ENCODE peak calls at places on chromosomes 3 and 15, in five cellular contexts. One of them, this sample, is unnamed.
A peak's percentile ranks its signal among the peaks of the same experiment; 100 is the strongest.

GRCh38 chr3:188362405-188362831 is 208.5 kb downstream of the LPP start:
- DNase-seq in H1: no peak
- DNase-seq in WTC11: no peak
- DNase-seq in K562: no peak
- DNase-seq in GM12878: no peak
- DNase-seq in this sample: peak; percentile 73

GRCh38 chr3:197465996-197466549 is 89.7 kb downstream of the BDH1 start:
- DNase-seq in GM12878: no peak
- DNase-seq in WTC11: no peak
- DNase-seq in K562: no peak
- DNase-seq in H1: no peak
- DNase-seq in this sample: peak; percentile 94

GRCh38 chr3:13821156-13821555 is 58.7 kb downstream of the WNT7A start:
- DNase-seq in H1: no peak
- DNase-seq in WTC11: no peak
- DNase-seq in GM12878: no peak
- DNase-seq in K562: no peak
- DNase-seq in this sample: no peak

GRCh38 chr3:123792473-123793201 is 91.5 kb downstream of the MYLK start:
- DNase-seq in K562: no peak
- DNase-seq in H1: no peak
- DNase-seq in WTC11: no peak
- DNase-seq in GM12878: no peak
- DNase-seq in this sample: no peak

GRCh38 chr3:5731100-5731499 is 543.6 kb downstream of the EDEM1 start:
- DNase-seq in K562: peak; percentile 27
- DNase-seq in GM12878: no peak
- DNase-seq in H1: no peak
- DNase-seq in WTC11: no peak
- DNase-seq in this sample: no peak

GRCh38 chr3:159583662-159584061 is 405.0 kb upstream of the IL12A start:
- DNase-seq in K562: no peak
- DNase-seq in H1: no peak
- DNase-seq in GM12878: no peak
- DNase-seq in WTC11: no peak
- DNase-seq in this sample: no peak

GRCh38 chr15:59594493-59594942 is 17.1 kb upstream of the GCNT3 start:
- DNase-seq in GM12878: no peak
- DNase-seq in WTC11: no peak
- DNase-seq in H1: no peak
- DNase-seq in K562: no peak
- DNase-seq in this sample: peak; percentile 84

GRCh38 chr15:62568004-62568403 is 402.9 kb upstream of the C2CD4B start:
- DNase-seq in H1: no peak
- DNase-seq in K562: no peak
- DNase-seq in WTC11: no peak
- DNase-seq in GM12878: no peak
- DNase-seq in this sample: no peak

GRCh38 chr15:40567111-40567510 is 2.0 kb upstream of the RPUSD2 start:
- DNase-seq in K562: peak; percentile 24
- DNase-seq in WTC11: peak; percentile 36
- DNase-seq in H1: no peak
- DNase-seq in GM12878: no peak
- DNase-seq in this sample: peak; percentile 58

GRCh38 chr3:49910409-49911123 is 6.9 kb upstream of the MST1R start:
- DNase-seq in K562: no peak
- DNase-seq in WTC11: peak; percentile 76
- DNase-seq in H1: no peak
- DNase-seq in GM12878: no peak
- DNase-seq in this sample: no peak

GRCh38 chr3:62149962-62150361 is 223.4 kb downstream of the FEZF2 start:
- DNase-seq in H1: no peak
- DNase-seq in GM12878: no peak
- DNase-seq in WTC11: no peak
- DNase-seq in K562: no peak
- DNase-seq in this sample: no peak

GRCh38 chr3:132180337-132180791 is 136.8 kb upstream of the ACP3 start:
- DNase-seq in WTC11: no peak
- DNase-seq in H1: peak; percentile 5
- DNase-seq in GM12878: peak; percentile 5
- DNase-seq in K562: no peak
- DNase-seq in this sample: peak; percentile 38

GRCh38 chr15:43312378-43312777 is 18.0 kb downstream of the LCMT2 start:
- DNase-seq in H1: no peak
- DNase-seq in WTC11: no peak
- DNase-seq in K562: no peak
- DNase-seq in GM12878: no peak
- DNase-seq in this sample: no peak

GRCh38 chr15:77446840-77447390 is 26.2 kb downstream of the HMG20A start:
- DNase-seq in WTC11: no peak
- DNase-seq in H1: no peak
- DNase-seq in K562: no peak
- DNase-seq in GM12878: no peak
- DNase-seq in this sample: no peak

GRCh38 chr3:170848294-170848917 is 21.6 kb downstream of the RPL22L1 start:
- DNase-seq in H1: no peak
- DNase-seq in GM12878: no peak
- DNase-seq in K562: no peak
- DNase-seq in WTC11: no peak
- DNase-seq in this sample: no peak

GRCh38 chr15:87154771-87155170 is 1075.1 kb downstream of the AGBL1 start:
- DNase-seq in WTC11: no peak
- DNase-seq in H1: no peak
- DNase-seq in GM12878: no peak
- DNase-seq in K562: no peak
- DNase-seq in this sample: no peak

GRCh38 chr3:187919535-187919934 is 174.3 kb upstream of the BCL6 start:
- DNase-seq in WTC11: no peak
- DNase-seq in GM12878: peak; percentile 24
- DNase-seq in K562: no peak
- DNase-seq in H1: no peak
- DNase-seq in this sample: no peak

GRCh38 chr3:111956995-111957736 is 21.7 kb upstream of the ABHD10 start:
- DNase-seq in K562: no peak
- DNase-seq in GM12878: no peak
- DNase-seq in H1: peak; percentile 10
- DNase-seq in WTC11: no peak
- DNase-seq in this sample: no peak

GRCh38 chr3:107956991-107957467 is 133.8 kb downstream of the CD47 start:
- DNase-seq in K562: no peak
- DNase-seq in H1: no peak
- DNase-seq in WTC11: no peak
- DNase-seq in GM12878: no peak
- DNase-seq in this sample: no peak

GRCh38 chr3:187778726-187779125 is 33.5 kb upstream of the BCL6 start:
- DNase-seq in K562: no peak
- DNase-seq in WTC11: no peak
- DNase-seq in GM12878: no peak
- DNase-seq in H1: no peak
- DNase-seq in this sample: no peak

GRCh38 chr15:81108427-81108826 is 25.6 kb upstream of the CFAP161 start:
- DNase-seq in H1: no peak
- DNase-seq in K562: peak; percentile 59
- DNase-seq in WTC11: peak; percentile 42
- DNase-seq in GM12878: no peak
- DNase-seq in this sample: no peak

GRCh38 chr3:21839181-21839580 is 88.2 kb upstream of the ZNF385D start:
- DNase-seq in H1: no peak
- DNase-seq in K562: no peak
- DNase-seq in WTC11: no peak
- DNase-seq in GM12878: no peak
- DNase-seq in this sample: no peak

GRCh38 chr3:172516318-172517214 is 6.7 kb downstream of the TNFSF10 start:
- DNase-seq in GM12878: no peak
- DNase-seq in H1: no peak
- DNase-seq in WTC11: no peak
- DNase-seq in K562: no peak
- DNase-seq in this sample: no peak

GRCh38 chr15:96582473-96582872 is 252.0 kb downstream of the NR2F2 start:
- DNase-seq in K562: no peak
- DNase-seq in H1: no peak
- DNase-seq in GM12878: no peak
- DNase-seq in WTC11: no peak
- DNase-seq in this sample: no peak

GRCh38 chr15:98800437-98801233 is 152.3 kb downstream of the IGF1R start:
- DNase-seq in K562: no peak
- DNase-seq in H1: peak; percentile 74
- DNase-seq in WTC11: peak; percentile 55
- DNase-seq in GM12878: no peak
- DNase-seq in this sample: peak; percentile 54

GRCh38 chr3:127796751-127797150 is 25.6 kb downstream of the MGLL start:
- DNase-seq in WTC11: no peak
- DNase-seq in K562: no peak
- DNase-seq in H1: no peak
- DNase-seq in GM12878: no peak
- DNase-seq in this sample: no peak

GRCh38 chr3:8443829-8444791 is 57.5 kb upstream of the LMCD1 start:
- DNase-seq in WTC11: peak; percentile 63
- DNase-seq in K562: no peak
- DNase-seq in H1: peak; percentile 23
- DNase-seq in GM12878: no peak
- DNase-seq in this sample: peak; percentile 99

GRCh38 chr15:57485869-57486268 is 105.8 kb upstream of the MYZAP start:
- DNase-seq in GM12878: no peak
- DNase-seq in H1: peak; percentile 68
- DNase-seq in WTC11: peak; percentile 44
- DNase-seq in K562: no peak
- DNase-seq in this sample: peak; percentile 81

GRCh38 chr3:12869025-12869695 is 27.8 kb upstream of the RPL32 start:
- DNase-seq in GM12878: no peak
- DNase-seq in H1: no peak
- DNase-seq in K562: peak; percentile 91
- DNase-seq in WTC11: peak; percentile 88
- DNase-seq in this sample: no peak

GRCh38 chr3:33807190-33807589 is 8.8 kb downstream of the PDCD6IP start:
- DNase-seq in WTC11: no peak
- DNase-seq in GM12878: no peak
- DNase-seq in H1: no peak
- DNase-seq in K562: no peak
- DNase-seq in this sample: no peak

GRCh38 chr15:90320062-90320884 is 31.8 kb upstream of the ZNF774 start:
- DNase-seq in H1: peak; percentile 78
- DNase-seq in WTC11: peak; percentile 80
- DNase-seq in K562: peak; percentile 86
- DNase-seq in GM12878: peak; percentile 45
- DNase-seq in this sample: peak; percentile 84

GRCh38 chr15:90710436-90710835 is 6.7 kb upstream of the BLM start:
- DNase-seq in WTC11: peak; percentile 31
- DNase-seq in GM12878: no peak
- DNase-seq in H1: no peak
- DNase-seq in K562: no peak
- DNase-seq in this sample: no peak

GRCh38 chr3:58639001-58639400 is 27.6 kb downstream of the FAM3D start:
- DNase-seq in K562: no peak
- DNase-seq in GM12878: no peak
- DNase-seq in WTC11: no peak
- DNase-seq in H1: no peak
- DNase-seq in this sample: no peak

GRCh38 chr3:165196577-165197561 is 685 bp upstream of the SLITRK3 start:
- DNase-seq in WTC11: peak; percentile 48
- DNase-seq in H1: no peak
- DNase-seq in GM12878: no peak
- DNase-seq in K562: no peak
- DNase-seq in this sample: no peak

GRCh38 chr15:57521503-57521902 is 70.2 kb upstream of the MYZAP start:
- DNase-seq in K562: no peak
- DNase-seq in H1: no peak
- DNase-seq in GM12878: no peak
- DNase-seq in WTC11: no peak
- DNase-seq in this sample: no peak

GRCh38 chr3:141231923-141232861 is 567 bp downstream of the PXYLP1 start:
- DNase-seq in WTC11: peak; percentile 66
- DNase-seq in K562: peak; percentile 46
- DNase-seq in H1: no peak
- DNase-seq in GM12878: no peak
- DNase-seq in this sample: no peak

GRCh38 chr3:156749244-156749643 is 74.9 kb downstream of the TIPARP start:
- DNase-seq in H1: no peak
- DNase-seq in K562: no peak
- DNase-seq in WTC11: no peak
- DNase-seq in GM12878: no peak
- DNase-seq in this sample: peak; percentile 50
- TF ChIP-seq ATF2 in H1: no peak
- TF ChIP-seq ATF2 in K562: no peak
- TF ChIP-seq ATF2 in WTC11: no peak
- TF ChIP-seq ATF2 in GM12878: no peak
- TF ChIP-seq ATF2 in this sample: no peak

GRCh38 chr3:74469151-74469550 is 145.3 kb downstream of the CNTN3 start:
- DNase-seq in GM12878: no peak
- DNase-seq in H1: no peak
- DNase-seq in K562: no peak
- DNase-seq in WTC11: no peak
- DNase-seq in this sample: no peak
- TF ChIP-seq ATF2 in GM12878: no peak
- TF ChIP-seq ATF2 in H1: no peak
- TF ChIP-seq ATF2 in K562: no peak
- TF ChIP-seq ATF2 in WTC11: no peak
- TF ChIP-seq ATF2 in this sample: no peak

GRCh38 chr15:23642413-23643044 is 5.1 kb downstream of the MAGEL2 start:
- DNase-seq in H1: no peak
- DNase-seq in WTC11: peak; percentile 69
- DNase-seq in GM12878: no peak
- DNase-seq in K562: peak; percentile 76
- DNase-seq in this sample: peak; percentile 51
- TF ChIP-seq ATF2 in H1: no peak
- TF ChIP-seq ATF2 in WTC11: no peak
- TF ChIP-seq ATF2 in GM12878: no peak
- TF ChIP-seq ATF2 in K562: no peak
- TF ChIP-seq ATF2 in this sample: no peak

DNA sequence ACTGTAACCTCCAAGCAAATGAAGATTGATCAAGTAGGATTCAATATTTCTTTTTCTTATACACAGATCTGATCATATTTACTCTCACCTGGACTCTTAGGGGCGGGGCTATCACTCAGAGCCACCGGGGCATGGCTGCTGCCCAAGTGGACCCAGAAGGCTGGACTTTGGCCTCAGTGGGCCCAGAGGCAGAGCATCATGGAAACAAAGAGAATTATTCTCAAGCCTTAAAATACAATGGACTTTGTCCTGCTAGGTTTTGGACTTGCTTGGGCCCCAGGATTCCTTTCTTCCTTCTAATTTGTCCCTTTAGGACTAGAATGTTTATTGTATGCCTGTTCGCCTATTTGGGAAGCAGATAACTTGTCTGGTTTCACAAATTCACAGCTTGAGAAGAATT is 85.1 kb downstream of the SUCLG2 start:
- DNase-seq in GM12878: no peak
- DNase-seq in H1: no peak
- DNase-seq in WTC11: no peak
- DNase-seq in K562: no peak
- DNase-seq in this sample: peak; percentile 33
- TF ChIP-seq ATF2 in GM12878: no peak
- TF ChIP-seq ATF2 in H1: no peak
- TF ChIP-seq ATF2 in WTC11: no peak
- TF ChIP-seq ATF2 in K562: no peak
- TF ChIP-seq ATF2 in this sample: no peak

GRCh38 chr3:186109897-186110803 is 1.3 kb upstream of the ETV5 start:
- DNase-seq in H1: no peak
- DNase-seq in WTC11: peak; percentile 50
- DNase-seq in K562: peak; percentile 34
- DNase-seq in GM12878: no peak
- DNase-seq in this sample: no peak
- TF ChIP-seq ATF2 in H1: no peak
- TF ChIP-seq ATF2 in WTC11: no peak
- TF ChIP-seq ATF2 in K562: no peak
- TF ChIP-seq ATF2 in GM12878: no peak
- TF ChIP-seq ATF2 in this sample: no peak

This sample was measured in HepG2.